ENCODE peak calls at places on chromosome 11, in six cellular contexts. B, H, G, S, L and X are unnamed samples. For H3K4me1, the result is how much of the 10 kb centered on the place peaks cover.

GRCh38 chr11:100563541-100564280 is 123.4 kb upstream of the ARHGAP42 start:
- DNase-seq in G (no peak), S (no peak), L (no peak), H (peak), B (no peak), X (peak)

GRCh38 chr11:73856001-73856663 is 20.5 kb downstream of the COA4 start:
- DNase-seq in B (no peak), S (no peak), L (no peak), H (no peak), G (no peak), X (no peak)

GRCh38 chr11:124535552-124536232 is 7.8 kb downstream of the OR8B12 start:
- DNase-seq in H (no peak), S (no peak), G (no peak), L (no peak), B (no peak), X (peak)

GRCh38 chr11:61968758-61969390 is 1.4 kb upstream of the FTH1 start:
- DNase-seq in L (no peak), H (no peak), G (no peak), S (no peak), B (no peak), X (no peak)

GRCh38 chr11:111272420-111272819 is 25.9 kb upstream of the POU2AF3 start:
- DNase-seq in H (no peak), L (no peak), B (no peak), S (no peak), G (no peak), X (no peak)

GRCh38 chr11:12042215-12042676 is 33.8 kb upstream of the DKK3 start:
- DNase-seq in G (peak), L (no peak), H (peak), S (peak), B (peak), X (peak)

GRCh38 chr11:8219257-8220021 is 44.2 kb downstream of the LMO1 start:
- DNase-seq in G (peak), L (peak), B (peak), S (peak), H (peak), X (peak)

GRCh38 chr11:25317221-25317620 is 820.4 kb downstream of the LUZP2 start:
- DNase-seq in H (peak), B (no peak), S (no peak), G (no peak), L (no peak), X (no peak)

GRCh38 chr11:130671801-130672700 is 223.6 kb downstream of the ADAMTS15 start:
- DNase-seq in G (no peak), B (no peak), L (no peak), S (no peak), H (peak), X (peak)

DNA sequence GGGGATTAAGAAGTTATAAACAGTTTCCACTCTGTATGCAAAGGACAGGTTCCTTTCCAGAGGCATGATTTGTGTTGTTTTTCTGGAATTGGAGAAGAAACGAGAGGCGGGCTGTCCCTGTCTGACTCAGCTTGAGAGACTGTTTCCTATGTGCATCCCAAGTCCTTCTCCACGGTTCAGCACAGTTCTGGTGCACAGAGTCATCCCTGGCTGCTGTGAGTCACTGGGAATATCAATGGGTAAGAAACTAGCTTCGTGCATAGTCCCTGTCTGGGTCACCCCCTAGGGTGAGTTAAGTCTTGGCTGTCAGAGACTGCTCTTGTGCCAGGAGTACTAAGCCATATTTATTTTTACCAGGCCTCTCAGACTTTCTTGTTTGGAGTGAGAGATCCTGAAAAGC is 2.4 kb upstream of the LRP4 start:
- DNase-seq in S (peak), L (no peak), H (peak), G (no peak), B (no peak), X (peak)
- H3K4me1 ChIP-seq in S (under half), L (under half), H (under half), G (under half), B (under half), X (under half)

DNA sequence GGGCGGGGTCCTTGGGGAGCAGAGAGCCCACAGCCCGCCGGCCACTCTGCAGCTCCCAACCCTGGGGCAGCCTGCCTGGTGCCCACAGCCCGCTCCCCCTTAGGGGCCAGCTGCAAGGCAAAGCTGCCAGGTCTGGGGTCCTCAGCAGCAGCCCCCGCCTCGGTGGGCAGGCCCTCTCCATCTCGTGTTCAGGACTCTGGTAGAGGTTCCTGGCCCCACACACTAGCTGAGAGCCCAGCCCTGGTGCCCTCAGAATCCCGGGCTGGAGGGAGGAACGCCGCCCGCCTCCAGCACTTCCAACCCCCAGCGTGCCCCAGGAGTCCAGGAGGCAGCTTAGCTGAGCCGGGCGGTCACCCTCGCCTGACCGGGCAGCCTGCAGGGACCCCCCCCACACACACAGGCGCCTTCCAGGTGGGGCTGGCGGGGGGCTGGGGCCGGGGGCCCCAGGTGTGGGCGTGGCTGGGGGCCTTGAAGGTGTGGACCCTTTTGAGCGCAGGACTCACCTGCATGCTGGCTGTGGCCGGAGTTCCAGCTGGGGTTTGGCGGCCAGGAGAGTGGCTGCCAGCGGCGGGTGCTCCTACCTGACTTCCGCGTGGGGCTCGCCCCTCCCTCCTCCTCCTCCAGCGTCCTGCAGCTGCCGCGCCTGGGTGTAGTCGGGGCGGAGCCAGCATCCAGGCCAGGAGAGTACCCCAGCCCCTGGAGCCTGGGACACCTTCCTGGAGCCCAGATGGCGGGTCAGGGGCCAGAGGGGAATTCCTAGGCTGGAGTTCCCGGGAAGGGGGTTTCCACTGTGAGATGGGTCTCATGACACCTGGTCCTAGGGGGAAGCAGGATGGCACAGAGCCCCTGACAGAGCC is at the start of gene ANO9:
- DNase-seq in G (no peak), H (peak), B (peak), S (no peak), L (peak), X (no peak)
- TF ChIP-seq EZH2 in G (no peak), H (no peak), B (no peak), S (no peak), L (no peak), X (no peak)

GRCh38 chr11:64872790-64873488 is 5.5 kb downstream of the EHD1 start:
- DNase-seq in S (no peak), G (no peak), B (no peak), H (no peak), L (no peak), X (no peak)
- H3K4me1 ChIP-seq in S (half or more), G (half or more), B (under half), H (half or more), L (half or more), X (under half)

GRCh38 chr11:122984186-122985011 is 2.8 kb upstream of the BSX start:
- DNase-seq in S (no peak), G (no peak), B (peak), L (peak), H (peak), X (no peak)

GRCh38 chr11:122979815-122980656 is 1.6 kb downstream of the BSX start:
- DNase-seq in S (no peak), L (no peak), G (no peak), B (peak), H (no peak), X (no peak)

GRCh38 chr11:122979103-122979814 is 2.4 kb downstream of the BSX start:
- DNase-seq in H (no peak), S (no peak), G (no peak), L (no peak), B (peak), X (no peak)

GRCh38 chr11:122983438-122984185 is 2.0 kb upstream of the BSX start:
- DNase-seq in S (no peak), H (no peak), B (peak), L (no peak), G (no peak), X (no peak)

DNA sequence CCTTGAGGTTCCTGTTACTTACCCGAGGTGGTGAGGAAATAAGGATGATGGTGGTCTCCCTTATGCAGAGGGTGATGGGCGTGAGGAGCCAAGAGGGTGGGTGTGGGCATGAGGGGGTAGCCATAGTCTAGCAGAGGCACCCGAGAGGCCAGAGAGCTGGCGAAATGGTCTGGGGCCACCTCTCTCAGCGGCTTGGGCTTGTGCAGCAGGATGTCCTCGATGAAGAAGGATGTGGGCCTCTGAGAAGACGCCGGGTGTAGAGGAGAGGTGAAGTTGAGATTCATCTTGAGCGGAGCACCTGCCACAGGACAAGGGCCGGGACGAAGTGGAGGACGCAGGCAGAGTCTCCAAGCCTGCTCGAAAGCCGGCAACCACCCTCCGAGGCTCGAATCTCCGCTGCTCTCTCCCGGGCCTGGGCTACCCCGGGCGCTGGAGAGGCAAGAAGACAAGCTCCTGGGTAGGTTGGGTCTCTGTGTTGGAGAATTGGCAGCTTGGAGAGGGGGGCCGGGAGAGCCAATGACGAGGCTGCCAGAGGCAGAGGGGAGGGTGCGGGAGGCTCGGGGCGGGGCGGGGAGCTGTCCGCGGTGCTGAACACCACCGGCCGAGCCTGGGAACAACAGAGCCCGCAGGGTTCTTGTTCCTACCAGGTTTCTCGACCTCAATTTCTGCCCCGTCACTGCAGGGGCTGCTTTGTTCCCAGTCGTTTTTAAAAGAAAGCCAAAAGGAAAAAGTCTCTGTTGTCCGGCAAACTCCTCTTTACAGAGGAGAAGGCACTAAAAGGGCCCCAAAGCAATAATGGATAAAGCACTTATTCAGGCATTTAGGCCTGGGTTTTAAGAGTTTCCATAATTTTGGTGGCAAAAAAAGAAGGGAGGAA is at the start of gene BSX:
- DNase-seq in G (no peak), S (peak), H (peak), B (peak), L (peak), X (peak)
- TF ChIP-seq EZH2 in G (no peak), S (peak), H (no peak), B (peak), L (no peak), X (no peak)

DNA sequence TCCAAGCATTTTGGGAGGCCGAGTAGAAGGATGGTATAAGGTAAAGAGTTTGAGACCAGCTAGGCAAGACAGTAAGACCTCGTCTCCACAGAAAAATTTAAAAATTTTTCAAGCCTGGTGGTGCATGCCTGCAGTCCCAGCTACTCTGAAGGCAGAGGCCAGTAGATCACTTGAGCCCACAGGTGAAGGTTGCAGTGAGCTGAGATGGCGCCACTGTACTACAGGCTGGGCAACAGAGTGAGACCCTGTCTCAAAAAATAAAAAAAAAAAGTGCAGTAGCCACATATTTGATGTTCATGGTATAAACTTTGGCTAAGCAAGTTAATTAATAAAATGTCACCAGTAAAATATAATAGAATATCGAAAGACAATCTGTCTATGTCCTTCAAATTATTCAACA is 27.0 kb downstream of the LGR4 start:
- DNase-seq in G (no peak), S (no peak), B (peak), H (no peak), L (no peak), X (no peak)
- H3K4me1 ChIP-seq in G (under half), S (under half), B (half or more), H (under half), L (under half), X (under half)

GRCh38 chr11:68685656-68686380 is 1.5 kb downstream of the GAL start:
- DNase-seq in H (no peak), S (no peak), G (no peak), L (no peak), B (no peak), X (no peak)

GRCh38 chr11:68683086-68683951 is 1.0 kb upstream of the GAL start:
- DNase-seq in B (peak), S (no peak), H (no peak), G (no peak), L (no peak), X (no peak)

GRCh38 chr11:68683952-68684384 is 376 bp upstream of the GAL start:
- DNase-seq in G (no peak), H (no peak), L (no peak), B (peak), S (no peak), X (no peak)

GRCh38 chr11:68686486-68686885 is 2.1 kb downstream of the GAL start:
- DNase-seq in B (no peak), S (no peak), L (no peak), H (no peak), G (no peak), X (no peak)

GRCh38 chr11:68684385-68685356 is at the start of gene GAL:
- DNase-seq in H (no peak), S (no peak), G (no peak), L (peak), B (peak), X (no peak)
- TF ChIP-seq EZH2 in H (no peak), S (peak), G (no peak), L (no peak), B (no peak), X (peak)

DNA sequence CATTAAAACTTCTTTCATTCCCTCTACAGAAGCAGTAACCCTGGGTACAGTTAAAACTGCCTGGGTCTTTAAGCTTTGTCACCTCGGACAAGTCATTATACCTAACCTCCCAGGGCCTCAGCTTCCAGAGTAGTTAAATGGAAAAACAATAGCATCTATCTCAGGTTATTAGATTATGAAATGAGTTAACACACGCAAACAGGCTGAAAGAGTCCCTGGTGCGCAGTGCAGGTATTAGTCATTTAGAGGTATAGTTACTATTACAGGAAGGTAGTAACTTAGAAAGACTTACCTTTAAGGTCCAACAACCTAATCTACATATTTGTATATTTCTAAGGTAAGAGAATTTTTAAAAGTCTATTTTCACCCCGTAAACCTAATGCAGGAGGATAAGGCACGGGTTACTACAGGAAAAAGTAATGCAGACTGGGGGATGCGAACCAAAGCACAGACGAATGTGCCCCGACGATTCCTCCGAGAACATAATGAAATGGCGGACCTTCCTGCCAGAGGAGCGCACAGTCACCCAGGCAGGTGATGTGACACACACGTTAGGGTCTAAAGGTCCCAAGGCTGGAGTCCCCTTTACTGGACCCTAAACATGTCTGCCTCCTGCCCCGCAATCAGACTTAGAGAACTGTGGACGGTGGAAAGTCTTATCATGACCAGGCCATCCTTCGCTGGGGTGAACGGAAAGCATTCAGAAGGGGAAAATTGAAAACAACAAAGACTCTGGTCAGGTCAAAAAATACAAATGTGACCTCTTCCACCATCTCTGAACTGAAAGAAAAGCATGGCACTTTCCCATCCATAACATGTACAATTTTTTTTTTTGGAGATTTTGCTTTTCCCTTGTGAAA is 1.3 kb downstream of the NAP1L4 start:
- DNase-seq in L (no peak), S (peak), B (peak), G (no peak), H (peak), X (no peak)
- H3K4me1 ChIP-seq in L (under half), S (under half), B (under half), G (under half), H (under half), X (under half)

GRCh38 chr11:22624742-22625447 is 728 bp downstream of the FANCF start:
- DNase-seq in L (no peak), B (peak), S (peak), H (peak), G (peak), X (peak)
- TF ChIP-seq EZH2 in L (no peak), B (no peak), S (no peak), H (no peak), G (no peak), X (no peak)